ENCODE peak calls at places on chromosomes 4 and X, in ten cellular contexts. One of them, this sample, is unnamed.

GRCh38 chr4:5971077-5971447 is 47.2 kb downstream of the C4orf50 start:
- DNase-seq in fibroblast of villous mesenchyme: no peak
- DNase-seq in foreskin fibroblast: no peak
- DNase-seq in psoas muscle: no peak
- DNase-seq in H9: peak; percentile 81
- DNase-seq in prostate gland: no peak
- DNase-seq in dorsolateral prefrontal cortex: no peak
- DNase-seq in foreskin keratinocyte: no peak
- DNase-seq in ovary: no peak
- DNase-seq in transverse colon: no peak
- DNase-seq in this sample: no peak

GRCh38 chr4:6560416-6561172 is 14.4 kb upstream of the MAN2B2 start:
- DNase-seq in fibroblast of villous mesenchyme: no peak
- DNase-seq in foreskin fibroblast: peak; percentile 64
- DNase-seq in psoas muscle: no peak
- DNase-seq in H9: no peak
- DNase-seq in prostate gland: no peak
- DNase-seq in dorsolateral prefrontal cortex: no peak
- DNase-seq in foreskin keratinocyte: no peak
- DNase-seq in ovary: no peak
- DNase-seq in transverse colon: no peak
- DNase-seq in this sample: no peak

GRCh38 chr4:181301735-181302380 is 941.3 kb upstream of the TENM3 start:
- DNase-seq in fibroblast of villous mesenchyme: no peak
- DNase-seq in foreskin fibroblast: no peak
- DNase-seq in psoas muscle: peak; percentile 17
- DNase-seq in H9: peak; percentile 57
- DNase-seq in prostate gland: peak; percentile 5
- DNase-seq in dorsolateral prefrontal cortex: no peak
- DNase-seq in foreskin keratinocyte: no peak
- DNase-seq in ovary: no peak
- DNase-seq in transverse colon: peak; percentile 57
- DNase-seq in this sample: no peak

GRCh38 chr4:178026999-178027398 is 584.8 kb upstream of the AGA start:
- DNase-seq in fibroblast of villous mesenchyme: no peak
- DNase-seq in foreskin fibroblast: no peak
- DNase-seq in psoas muscle: no peak
- DNase-seq in H9: no peak
- DNase-seq in prostate gland: no peak
- DNase-seq in dorsolateral prefrontal cortex: no peak
- DNase-seq in foreskin keratinocyte: no peak
- DNase-seq in ovary: no peak
- DNase-seq in transverse colon: no peak
- DNase-seq in this sample: no peak

GRCh38 chr4:36420111-36420679 is 138.8 kb downstream of the DTHD1 start:
- DNase-seq in fibroblast of villous mesenchyme: no peak
- DNase-seq in foreskin fibroblast: no peak
- DNase-seq in psoas muscle: no peak
- DNase-seq in H9: peak; percentile 54
- DNase-seq in prostate gland: no peak
- DNase-seq in dorsolateral prefrontal cortex: no peak
- DNase-seq in foreskin keratinocyte: no peak
- DNase-seq in ovary: no peak
- DNase-seq in transverse colon: no peak
- DNase-seq in this sample: no peak

GRCh38 chr4:173040200-173040599 is 128.4 kb upstream of the GALNT7 start:
- DNase-seq in fibroblast of villous mesenchyme: peak; percentile 9
- DNase-seq in foreskin fibroblast: peak; percentile 2
- DNase-seq in psoas muscle: no peak
- DNase-seq in H9: no peak
- DNase-seq in prostate gland: no peak
- DNase-seq in dorsolateral prefrontal cortex: no peak
- DNase-seq in foreskin keratinocyte: no peak
- DNase-seq in ovary: peak; percentile 41
- DNase-seq in transverse colon: no peak
- DNase-seq in this sample: no peak

GRCh38 chrX:56764153-56764974 is 35.3 kb downstream of the NBDY start:
- DNase-seq in fibroblast of villous mesenchyme: peak; percentile 87
- DNase-seq in foreskin fibroblast: peak; percentile 41
- DNase-seq in psoas muscle: peak; percentile 69
- DNase-seq in H9: peak; percentile 60
- DNase-seq in prostate gland: peak; percentile 31
- DNase-seq in dorsolateral prefrontal cortex: peak; percentile 76
- DNase-seq in foreskin keratinocyte: no peak
- DNase-seq in ovary: peak; percentile 80
- DNase-seq in transverse colon: peak; percentile 83
- DNase-seq in this sample: peak; percentile 85

GRCh38 chr4:141329174-141329569 is 108.5 kb downstream of the ZNF330 start:
- DNase-seq in fibroblast of villous mesenchyme: peak; percentile 97
- DNase-seq in foreskin fibroblast: peak; percentile 88
- DNase-seq in psoas muscle: no peak
- DNase-seq in H9: no peak
- DNase-seq in prostate gland: peak; percentile 10
- DNase-seq in dorsolateral prefrontal cortex: no peak
- DNase-seq in foreskin keratinocyte: peak; percentile 40
- DNase-seq in ovary: no peak
- DNase-seq in transverse colon: no peak
- DNase-seq in this sample: no peak

GRCh38 chr4:28557755-28558154 is 1697.1 kb downstream of the STIM2 start:
- DNase-seq in fibroblast of villous mesenchyme: peak; percentile 11
- DNase-seq in foreskin fibroblast: peak; percentile 1
- DNase-seq in psoas muscle: no peak
- DNase-seq in H9: no peak
- DNase-seq in prostate gland: no peak
- DNase-seq in dorsolateral prefrontal cortex: no peak
- DNase-seq in foreskin keratinocyte: peak; percentile 7
- DNase-seq in ovary: no peak
- DNase-seq in transverse colon: no peak
- DNase-seq in this sample: no peak

GRCh38 chr4:7291372-7292135 is 99.2 kb downstream of the SORCS2 start:
- DNase-seq in fibroblast of villous mesenchyme: peak; percentile 22
- DNase-seq in foreskin fibroblast: no peak
- DNase-seq in psoas muscle: no peak
- DNase-seq in H9: no peak
- DNase-seq in prostate gland: no peak
- DNase-seq in dorsolateral prefrontal cortex: peak; percentile 74
- DNase-seq in foreskin keratinocyte: no peak
- DNase-seq in ovary: peak; percentile 32
- DNase-seq in transverse colon: peak; percentile 40
- DNase-seq in this sample: no peak

GRCh38 chr4:102684605-102685052 is 76.1 kb downstream of the MANBA start:
- DNase-seq in fibroblast of villous mesenchyme: peak; percentile 76
- DNase-seq in foreskin fibroblast: peak; percentile 52
- DNase-seq in psoas muscle: no peak
- DNase-seq in H9: no peak
- DNase-seq in prostate gland: no peak
- DNase-seq in dorsolateral prefrontal cortex: no peak
- DNase-seq in foreskin keratinocyte: peak; percentile 90
- DNase-seq in ovary: no peak
- DNase-seq in transverse colon: no peak
- DNase-seq in this sample: no peak

GRCh38 chr4:10100734-10101216 is 15.8 kb downstream of the WDR1 start:
- DNase-seq in fibroblast of villous mesenchyme: no peak
- DNase-seq in foreskin fibroblast: no peak
- DNase-seq in psoas muscle: no peak
- DNase-seq in H9: no peak
- DNase-seq in prostate gland: no peak
- DNase-seq in dorsolateral prefrontal cortex: no peak
- DNase-seq in foreskin keratinocyte: no peak
- DNase-seq in ovary: no peak
- DNase-seq in transverse colon: peak; percentile 42
- DNase-seq in this sample: no peak

GRCh38 chr4:3680656-3681055 is 85.5 kb upstream of the ADRA2C start:
- DNase-seq in fibroblast of villous mesenchyme: no peak
- DNase-seq in foreskin fibroblast: no peak
- DNase-seq in psoas muscle: no peak
- DNase-seq in H9: peak; percentile 8
- DNase-seq in prostate gland: no peak
- DNase-seq in dorsolateral prefrontal cortex: no peak
- DNase-seq in foreskin keratinocyte: no peak
- DNase-seq in ovary: no peak
- DNase-seq in transverse colon: no peak
- DNase-seq in this sample: no peak

GRCh38 chr4:82388405-82388804 is 14.6 kb upstream of the HNRNPD start:
- DNase-seq in fibroblast of villous mesenchyme: no peak
- DNase-seq in foreskin fibroblast: no peak
- DNase-seq in psoas muscle: no peak
- DNase-seq in H9: no peak
- DNase-seq in prostate gland: no peak
- DNase-seq in dorsolateral prefrontal cortex: no peak
- DNase-seq in foreskin keratinocyte: no peak
- DNase-seq in ovary: no peak
- DNase-seq in transverse colon: no peak
- DNase-seq in this sample: no peak
- TF ChIP-seq CTCF in fibroblast of villous mesenchyme: no peak
- TF ChIP-seq CTCF in foreskin fibroblast: no peak
- TF ChIP-seq CTCF in psoas muscle: no peak
- TF ChIP-seq CTCF in H9: peak; percentile 24
- TF ChIP-seq CTCF in prostate gland: no peak
- TF ChIP-seq CTCF in dorsolateral prefrontal cortex: no peak
- TF ChIP-seq CTCF in foreskin keratinocyte: no peak
- TF ChIP-seq CTCF in ovary: no peak
- TF ChIP-seq CTCF in transverse colon: peak; percentile 17
- TF ChIP-seq CTCF in this sample: no peak

DNA sequence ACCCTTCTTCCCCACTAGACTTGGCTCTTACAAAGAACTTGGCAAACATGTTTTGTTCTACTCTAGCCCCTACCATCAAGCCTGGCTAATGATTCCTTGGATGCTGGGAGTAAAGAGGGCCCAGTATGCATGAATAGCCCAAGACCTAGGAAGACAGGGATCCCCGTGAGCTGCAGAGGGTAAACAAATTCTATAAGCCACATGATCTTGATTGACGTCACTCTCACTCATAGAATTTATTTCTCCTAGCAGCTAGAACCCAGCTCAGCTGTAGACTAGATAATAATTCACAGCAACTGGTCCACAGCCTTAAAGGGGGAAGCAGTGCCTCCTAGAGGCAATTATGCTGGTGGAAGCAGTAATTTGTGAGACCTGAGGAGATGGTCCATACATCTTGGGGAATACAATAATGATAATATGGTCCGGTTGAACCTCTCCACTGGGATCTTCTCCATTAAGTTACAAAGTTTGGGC is 16.1 kb upstream of the USO1 start:
- DNase-seq in fibroblast of villous mesenchyme: no peak
- DNase-seq in foreskin fibroblast: no peak
- DNase-seq in psoas muscle: no peak
- DNase-seq in H9: no peak
- DNase-seq in prostate gland: no peak
- DNase-seq in dorsolateral prefrontal cortex: no peak
- DNase-seq in foreskin keratinocyte: no peak
- DNase-seq in ovary: no peak
- DNase-seq in transverse colon: peak; percentile 50
- DNase-seq in this sample: no peak
- TF ChIP-seq CTCF in fibroblast of villous mesenchyme: peak; percentile 50
- TF ChIP-seq CTCF in foreskin fibroblast: no peak
- TF ChIP-seq CTCF in psoas muscle: peak; percentile 15
- TF ChIP-seq CTCF in H9: peak; percentile 78
- TF ChIP-seq CTCF in prostate gland: no peak
- TF ChIP-seq CTCF in dorsolateral prefrontal cortex: no peak
- TF ChIP-seq CTCF in foreskin keratinocyte: peak; percentile 36
- TF ChIP-seq CTCF in ovary: no peak
- TF ChIP-seq CTCF in transverse colon: peak; percentile 49
- TF ChIP-seq CTCF in this sample: peak; percentile 10

DNA sequence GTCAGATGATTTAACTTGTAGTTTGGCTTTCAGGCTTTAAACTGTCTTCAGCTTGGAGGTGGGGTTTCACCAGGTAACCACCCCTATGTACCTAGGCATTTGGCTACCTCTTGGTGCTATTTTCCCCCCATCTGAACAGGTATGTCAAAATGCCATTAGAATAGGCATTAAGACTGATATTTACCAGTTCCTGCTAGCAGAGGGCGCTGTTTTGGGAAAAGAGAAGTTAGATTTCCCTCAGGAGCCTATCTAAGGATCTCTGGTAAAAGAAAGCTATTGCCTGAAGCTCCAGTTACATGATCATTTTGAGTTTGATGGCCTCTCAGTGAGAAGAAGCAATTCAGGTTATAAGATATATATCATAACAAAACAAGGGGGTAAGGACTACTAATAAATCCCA is 879.1 kb downstream of the SH3BGRL start:
- DNase-seq in fibroblast of villous mesenchyme: no peak
- DNase-seq in foreskin fibroblast: no peak
- DNase-seq in psoas muscle: no peak
- DNase-seq in H9: no peak
- DNase-seq in prostate gland: no peak
- DNase-seq in dorsolateral prefrontal cortex: no peak
- DNase-seq in foreskin keratinocyte: no peak
- DNase-seq in ovary: no peak
- DNase-seq in transverse colon: no peak
- DNase-seq in this sample: no peak
- TF ChIP-seq CTCF in fibroblast of villous mesenchyme: no peak
- TF ChIP-seq CTCF in foreskin fibroblast: no peak
- TF ChIP-seq CTCF in psoas muscle: no peak
- TF ChIP-seq CTCF in H9: peak; percentile 43
- TF ChIP-seq CTCF in prostate gland: no peak
- TF ChIP-seq CTCF in dorsolateral prefrontal cortex: no peak
- TF ChIP-seq CTCF in foreskin keratinocyte: no peak
- TF ChIP-seq CTCF in ovary: no peak
- TF ChIP-seq CTCF in transverse colon: no peak
- TF ChIP-seq CTCF in this sample: no peak

GRCh38 chr4:111946789-111947188 is 198.5 kb upstream of the FAM241A start:
- DNase-seq in fibroblast of villous mesenchyme: no peak
- DNase-seq in foreskin fibroblast: no peak
- DNase-seq in psoas muscle: no peak
- DNase-seq in H9: no peak
- DNase-seq in prostate gland: no peak
- DNase-seq in dorsolateral prefrontal cortex: no peak
- DNase-seq in foreskin keratinocyte: no peak
- DNase-seq in ovary: no peak
- DNase-seq in transverse colon: no peak
- DNase-seq in this sample: no peak

GRCh38 chr4:111945014-111945413 is 200.2 kb upstream of the FAM241A start:
- DNase-seq in fibroblast of villous mesenchyme: peak; percentile 12
- DNase-seq in foreskin fibroblast: no peak
- DNase-seq in psoas muscle: no peak
- DNase-seq in H9: no peak
- DNase-seq in prostate gland: no peak
- DNase-seq in dorsolateral prefrontal cortex: no peak
- DNase-seq in foreskin keratinocyte: no peak
- DNase-seq in ovary: no peak
- DNase-seq in transverse colon: no peak
- DNase-seq in this sample: no peak

GRCh38 chr4:111941957-111942356 is 203.3 kb upstream of the FAM241A start:
- DNase-seq in fibroblast of villous mesenchyme: no peak
- DNase-seq in foreskin fibroblast: no peak
- DNase-seq in psoas muscle: no peak
- DNase-seq in H9: no peak
- DNase-seq in prostate gland: no peak
- DNase-seq in dorsolateral prefrontal cortex: no peak
- DNase-seq in foreskin keratinocyte: no peak
- DNase-seq in ovary: no peak
- DNase-seq in transverse colon: no peak
- DNase-seq in this sample: no peak

DNA sequence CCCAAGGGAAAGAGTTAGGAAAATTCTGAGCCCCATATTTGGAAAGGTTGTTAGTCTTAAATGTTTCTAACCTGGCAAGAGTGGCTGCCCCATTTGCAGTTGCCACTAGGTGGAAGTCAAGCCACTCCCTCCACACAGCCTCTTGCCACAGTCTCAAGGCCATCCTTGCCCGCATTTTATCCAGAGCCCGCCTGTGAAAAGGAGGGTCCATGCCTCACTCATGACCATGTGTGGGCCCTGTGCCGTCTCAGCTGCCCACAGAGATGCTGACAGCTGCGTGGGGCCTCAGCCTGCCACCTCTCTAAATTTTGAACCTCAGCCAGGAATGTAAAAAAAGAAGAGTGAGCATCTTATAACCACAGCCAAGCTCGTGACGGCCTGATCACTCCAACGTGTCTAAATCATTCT is 201.5 kb upstream of the FAM241A start:
- DNase-seq in fibroblast of villous mesenchyme: peak; percentile 42
- DNase-seq in foreskin fibroblast: peak; percentile 50
- DNase-seq in psoas muscle: no peak
- DNase-seq in H9: peak; percentile 72
- DNase-seq in prostate gland: no peak
- DNase-seq in dorsolateral prefrontal cortex: no peak
- DNase-seq in foreskin keratinocyte: no peak
- DNase-seq in ovary: no peak
- DNase-seq in transverse colon: peak; percentile 61
- DNase-seq in this sample: no peak
- TF ChIP-seq CTCF in fibroblast of villous mesenchyme: peak; percentile 55
- TF ChIP-seq CTCF in foreskin fibroblast: peak; percentile 60
- TF ChIP-seq CTCF in psoas muscle: no peak
- TF ChIP-seq CTCF in H9: peak; percentile 78
- TF ChIP-seq CTCF in prostate gland: no peak
- TF ChIP-seq CTCF in dorsolateral prefrontal cortex: no peak
- TF ChIP-seq CTCF in foreskin keratinocyte: peak; percentile 85
- TF ChIP-seq CTCF in ovary: no peak
- TF ChIP-seq CTCF in transverse colon: peak; percentile 60
- TF ChIP-seq CTCF in this sample: peak; percentile 55

This sample was measured in astrocyte of the cerebellum.